ENCODE peak calls at places on chromosome 2, in six cellular contexts. O is GM23248, H is Peyer's patch, Z is esophagus muscularis mucosa, S is cardiac muscle cell, G is suprapubic skin. P is an unnamed sample. For H3K4me1, the result is how much of the 10 kb centered on the place peaks cover.

GRCh38 chr2:206260427-206261012 is 13.9 kb upstream of the ZDBF2 start:
- DNase-seq in O (peak), H (no peak), Z (no peak), S (no peak), G (no peak), P (no peak)

GRCh38 chr2:202307690-202308089 is 42.1 kb downstream of the NOP58 start:
- DNase-seq in O (no peak), H (no peak), Z (peak), S (peak), G (no peak), P (no peak)

GRCh38 chr2:233100192-233100998 is 40.3 kb downstream of the INPP5D start:
- DNase-seq in O (no peak), H (peak), Z (no peak), S (no peak), G (no peak), P (no peak)

GRCh38 chr2:32482466-32482865 is 125.6 kb downstream of the BIRC6 start:
- DNase-seq in O (no peak), H (no peak), Z (no peak), S (no peak), G (no peak), P (no peak)

GRCh38 chr2:169366066-169366465 is 3.7 kb upstream of the LRP2 start:
- DNase-seq in O (no peak), H (no peak), Z (no peak), S (no peak), G (no peak), P (no peak)

GRCh38 chr2:191927319-191927867 is 80.5 kb upstream of the CAVIN2 start:
- DNase-seq in O (peak), H (no peak), Z (no peak), S (no peak), G (no peak), P (peak)

GRCh38 chr2:98484121-98484557 is 39.5 kb downstream of the INPP4A start:
- DNase-seq in O (no peak), H (no peak), Z (no peak), S (no peak), G (peak), P (no peak)

GRCh38 chr2:227377461-227378351 is 1.4 kb downstream of the TM4SF20 start:
- DNase-seq in O (peak), H (no peak), Z (no peak), S (no peak), G (no peak), P (no peak)

GRCh38 chr2:157790780-157791179 is 85.3 kb downstream of the ACVR1 start:
- DNase-seq in O (no peak), H (no peak), Z (no peak), S (no peak), G (no peak), P (no peak)

GRCh38 chr2:197251576-197251975 is 59.0 kb downstream of the ANKRD44 start:
- DNase-seq in O (peak), H (no peak), Z (peak), S (no peak), G (no peak), P (no peak)

GRCh38 chr2:173962583-173963110 is 2.5 kb downstream of the SP3 start:
- DNase-seq in O (no peak), H (no peak), Z (no peak), S (no peak), G (no peak), P (no peak)

GRCh38 chr2:203177361-203177760 is 61.5 kb upstream of the CYP20A1 start:
- DNase-seq in O (peak), H (no peak), Z (no peak), S (no peak), G (no peak), P (no peak)

GRCh38 chr2:79670198-79670597 is 157.3 kb downstream of the CTNNA2 start:
- DNase-seq in O (peak), H (no peak), Z (no peak), S (peak), G (no peak), P (no peak)

GRCh38 chr2:119292226-119292625 is 68.6 kb downstream of the STEAP3 start:
- DNase-seq in O (no peak), H (no peak), Z (peak), S (no peak), G (no peak), P (no peak)

GRCh38 chr2:158926478-158926948 is 41.9 kb upstream of the TANC1 start:
- DNase-seq in O (peak), H (no peak), Z (no peak), S (no peak), G (no peak), P (no peak)

GRCh38 chr2:159438284-159438683 is 151.8 kb upstream of the WDSUB1 start:
- DNase-seq in O (no peak), H (no peak), Z (no peak), S (no peak), G (no peak), P (no peak)

GRCh38 chr2:197914778-197915177 is 110.4 kb downstream of the PLCL1 start:
- DNase-seq in O (no peak), H (no peak), Z (no peak), S (no peak), G (no peak), P (no peak)

GRCh38 chr2:172972005-172972619 is 103.5 kb upstream of the MAP3K20 start:
- DNase-seq in O (peak), H (no peak), Z (no peak), S (peak), G (no peak), P (no peak)

GRCh38 chr2:9220201-9220600 is 13.6 kb downstream of the ASAP2 start:
- DNase-seq in O (peak), H (no peak), Z (no peak), S (no peak), G (no peak), P (no peak)

GRCh38 chr2:74945783-74946165 is 12.7 kb upstream of the POLE4 start:
- DNase-seq in O (no peak), H (no peak), Z (no peak), S (no peak), G (no peak), P (no peak)

GRCh38 chr2:65172994-65173790 is 43.3 kb upstream of the RAB1A start:
- DNase-seq in O (no peak), H (no peak), Z (no peak), S (no peak), G (no peak), P (no peak)

GRCh38 chr2:20106746-20107145 is 55.3 kb upstream of the LAPTM4A start:
- DNase-seq in O (no peak), H (peak), Z (no peak), S (peak), G (no peak), P (peak)

GRCh38 chr2:98004071-98004470 is 8.3 kb upstream of the TMEM131 start:
- DNase-seq in O (no peak), H (no peak), Z (no peak), S (no peak), G (no peak), P (no peak)

GRCh38 chr2:71113843-71114242 is 16.2 kb downstream of the MCEE start:
- DNase-seq in O (no peak), H (no peak), Z (no peak), S (no peak), G (no peak), P (no peak)

GRCh38 chr2:200306969-200307811 is 697 bp downstream of the SPATS2L start:
- DNase-seq in O (peak), H (peak), Z (no peak), S (peak), G (peak), P (peak)

GRCh38 chr2:157784169-157784822 is 91.8 kb downstream of the ACVR1 start:
- DNase-seq in O (peak), H (peak), Z (no peak), S (no peak), G (no peak), P (peak)

GRCh38 chr2:216344206-216344957 is 27.9 kb downstream of the MARCHF4 start:
- DNase-seq in O (peak), H (no peak), Z (peak), S (no peak), G (no peak), P (no peak)

GRCh38 chr2:166516712-166517303 is 22.8 kb upstream of the SCN7A start:
- DNase-seq in O (peak), H (no peak), Z (no peak), S (peak), G (no peak), P (no peak)

GRCh38 chr2:227884511-227884947 is 13.1 kb downstream of the DAW1 start:
- DNase-seq in O (peak), H (peak), Z (no peak), S (peak), G (no peak), P (peak)

GRCh38 chr2:118670868-118671267 is 176.6 kb downstream of the EN1 start:
- DNase-seq in O (peak), H (no peak), Z (peak), S (no peak), G (no peak), P (no peak)

GRCh38 chr2:189379287-189379630 is 62.0 kb upstream of the WDR75 start:
- DNase-seq in O (peak), H (no peak), Z (no peak), S (no peak), G (no peak), P (no peak)

GRCh38 chr2:237480988-237481387 is 6.1 kb upstream of the MLPH start:
- DNase-seq in O (no peak), H (no peak), Z (no peak), S (no peak), G (peak), P (no peak)
- H3K27ac ChIP-seq in O (no peak), H (no peak), Z (no peak), S (no peak), G (no peak), P (no peak)

DNA sequence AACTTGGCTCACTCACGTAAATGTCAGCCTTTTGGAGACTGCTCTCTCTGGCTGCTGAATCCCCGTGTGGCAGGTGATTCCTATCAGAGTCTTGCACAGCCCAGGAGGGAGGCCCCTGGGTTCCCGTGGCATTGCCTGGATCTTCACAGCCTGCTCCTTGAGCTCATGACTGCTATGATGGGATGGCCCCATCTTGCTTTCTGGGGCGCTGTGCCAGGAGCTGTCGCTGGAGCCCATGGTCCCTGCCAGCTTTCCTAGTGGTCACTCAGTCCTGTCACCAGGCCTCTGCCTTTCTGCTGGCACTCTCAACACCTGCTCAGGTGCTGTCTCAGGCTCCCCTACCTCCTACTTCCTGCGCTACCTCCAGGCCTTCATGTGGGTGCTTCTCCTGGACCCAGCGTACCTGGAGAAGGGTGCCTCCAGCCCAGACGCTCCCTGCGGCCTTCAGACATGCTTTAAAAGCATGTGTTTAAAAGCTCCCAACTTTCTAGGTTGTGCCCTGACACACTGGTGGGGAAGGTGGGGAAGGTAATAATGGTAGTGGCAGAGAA is 110.1 kb downstream of the MCFD2 start:
- DNase-seq in O (no peak), H (no peak), Z (peak), S (no peak), G (no peak), P (no peak)
- H3K4me1 ChIP-seq in O (half or more), H (under half), Z (under half), S (under half), G (under half), P (under half)

DNA sequence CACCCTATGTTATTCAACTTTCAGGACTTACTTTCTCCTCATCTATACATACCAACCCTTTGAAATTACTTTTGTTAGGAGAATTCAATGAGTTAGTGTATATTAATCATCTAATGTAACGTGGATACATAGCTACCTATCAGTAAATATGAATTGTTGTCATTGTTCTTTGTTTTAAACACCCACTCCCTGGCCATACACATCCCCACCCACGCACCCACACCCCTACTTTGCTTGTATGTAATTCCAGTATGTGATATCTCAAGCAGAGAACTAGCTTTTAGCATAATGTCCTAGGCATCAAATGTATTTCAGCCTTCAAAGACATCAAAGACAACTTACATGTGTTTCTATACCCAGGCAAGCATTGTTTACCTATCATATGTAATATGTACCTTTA is 129.2 kb downstream of the MAP4K4 start:
- DNase-seq in O (no peak), H (no peak), Z (no peak), S (no peak), G (no peak), P (no peak)
- H3K27ac ChIP-seq in O (peak), H (no peak), Z (no peak), S (peak), G (no peak), P (no peak)

GRCh38 chr2:237199082-237199481 is 113.4 kb downstream of the COPS8 start:
- DNase-seq in O (peak), H (no peak), Z (no peak), S (no peak), G (no peak), P (no peak)
- H3K4me1 ChIP-seq in O (half or more), H (under half), Z (under half), S (under half), G (under half), P (under half)

GRCh38 chr2:46387886-46388515 is 90.8 kb downstream of the EPAS1 start:
- DNase-seq in O (no peak), H (no peak), Z (no peak), S (no peak), G (no peak), P (no peak)
- H3K27ac ChIP-seq in O (no peak), H (no peak), Z (no peak), S (no peak), G (no peak), P (no peak)

GRCh38 chr2:128748336-128748735 is 429.7 kb upstream of the HS6ST1 start:
- DNase-seq in O (no peak), H (no peak), Z (no peak), S (no peak), G (no peak), P (no peak)
- H3K4me1 ChIP-seq in O (under half), H (under half), Z (under half), S (under half), G (under half), P (under half)

GRCh38 chr2:25979006-25979405 is 3.3 kb downstream of the KIF3C start:
- DNase-seq in O (peak), H (no peak), Z (no peak), S (no peak), G (no peak), P (no peak)
- H3K27ac ChIP-seq in O (no peak), H (no peak), Z (no peak), S (no peak), G (no peak), P (no peak)